ENCODE peak calls at places on chromosomes 13 and 19, in eight cellular contexts. One of them, this sample, is unnamed.

GRCh38 chr13:91722267-91722884 is 324.0 kb downstream of the GPC5 start:
- DNase-seq in H1: no peak
- DNase-seq in fibroblast of lung: peak; percentile 23
- DNase-seq in GM23338: peak; percentile 72
- DNase-seq in HCT116: no peak
- DNase-seq in neural progenitor cell: peak; percentile 36
- DNase-seq in hepatocyte: peak; percentile 52
- DNase-seq in PC-9: no peak
- DNase-seq in this sample: peak; percentile 41

GRCh38 chr13:50174630-50175029 is 159.4 kb downstream of the KCNRG start:
- DNase-seq in H1: no peak
- DNase-seq in fibroblast of lung: no peak
- DNase-seq in GM23338: no peak
- DNase-seq in HCT116: no peak
- DNase-seq in neural progenitor cell: no peak
- DNase-seq in hepatocyte: no peak
- DNase-seq in PC-9: no peak
- DNase-seq in this sample: no peak

GRCh38 chr13:78131811-78132210 is 213.2 kb upstream of the EDNRB start:
- DNase-seq in H1: no peak
- DNase-seq in fibroblast of lung: no peak
- DNase-seq in GM23338: no peak
- DNase-seq in HCT116: no peak
- DNase-seq in neural progenitor cell: no peak
- DNase-seq in hepatocyte: no peak
- DNase-seq in PC-9: no peak
- DNase-seq in this sample: peak; percentile 6

GRCh38 chr19:5801796-5802616 is 2.9 kb upstream of the NRTN start:
- DNase-seq in H1: peak; percentile 84
- DNase-seq in fibroblast of lung: peak; percentile 29
- DNase-seq in GM23338: peak; percentile 97
- DNase-seq in HCT116: no peak
- DNase-seq in neural progenitor cell: peak; percentile 91
- DNase-seq in hepatocyte: peak; percentile 80
- DNase-seq in PC-9: no peak
- DNase-seq in this sample: no peak

GRCh38 chr13:44620057-44620456 is 43.9 kb upstream of the TSC22D1 start:
- DNase-seq in H1: no peak
- DNase-seq in fibroblast of lung: peak; percentile 69
- DNase-seq in GM23338: no peak
- DNase-seq in HCT116: no peak
- DNase-seq in neural progenitor cell: peak; percentile 18
- DNase-seq in hepatocyte: peak; percentile 44
- DNase-seq in PC-9: no peak
- DNase-seq in this sample: peak; percentile 16

GRCh38 chr13:47904891-47905290 is 96.2 kb downstream of the SUCLA2 start:
- DNase-seq in H1: no peak
- DNase-seq in fibroblast of lung: no peak
- DNase-seq in GM23338: no peak
- DNase-seq in HCT116: no peak
- DNase-seq in neural progenitor cell: no peak
- DNase-seq in hepatocyte: no peak
- DNase-seq in PC-9: no peak
- DNase-seq in this sample: no peak

GRCh38 chr19:49091391-49092038 is 6.3 kb downstream of the SNRNP70 start:
- DNase-seq in H1: no peak
- DNase-seq in fibroblast of lung: no peak
- DNase-seq in GM23338: no peak
- DNase-seq in HCT116: no peak
- DNase-seq in neural progenitor cell: no peak
- DNase-seq in hepatocyte: no peak
- DNase-seq in PC-9: no peak
- DNase-seq in this sample: no peak

GRCh38 chr19:16368385-16369305 is 44.0 kb downstream of the KLF2 start:
- DNase-seq in H1: no peak
- DNase-seq in fibroblast of lung: no peak
- DNase-seq in GM23338: no peak
- DNase-seq in HCT116: no peak
- DNase-seq in neural progenitor cell: no peak
- DNase-seq in hepatocyte: peak; percentile 3
- DNase-seq in PC-9: no peak
- DNase-seq in this sample: no peak

GRCh38 chr13:82627183-82627582 is 1255.1 kb downstream of the SLITRK1 start:
- DNase-seq in H1: no peak
- DNase-seq in fibroblast of lung: peak; percentile 75
- DNase-seq in GM23338: no peak
- DNase-seq in HCT116: no peak
- DNase-seq in neural progenitor cell: no peak
- DNase-seq in hepatocyte: no peak
- DNase-seq in PC-9: no peak
- DNase-seq in this sample: peak; percentile 89

GRCh38 chr19:19587776-19588175 is 30.7 kb downstream of the PBX4 start:
- DNase-seq in H1: no peak
- DNase-seq in fibroblast of lung: no peak
- DNase-seq in GM23338: no peak
- DNase-seq in HCT116: no peak
- DNase-seq in neural progenitor cell: no peak
- DNase-seq in hepatocyte: no peak
- DNase-seq in PC-9: no peak
- DNase-seq in this sample: no peak

GRCh38 chr19:13025819-13026477 is 30.7 kb downstream of the NFIX start:
- DNase-seq in H1: no peak
- DNase-seq in fibroblast of lung: no peak
- DNase-seq in GM23338: no peak
- DNase-seq in HCT116: no peak
- DNase-seq in neural progenitor cell: no peak
- DNase-seq in hepatocyte: no peak
- DNase-seq in PC-9: no peak
- DNase-seq in this sample: no peak

GRCh38 chr19:13023666-13024065 is 28.4 kb downstream of the NFIX start:
- DNase-seq in H1: no peak
- DNase-seq in fibroblast of lung: peak; percentile 53
- DNase-seq in GM23338: no peak
- DNase-seq in HCT116: no peak
- DNase-seq in neural progenitor cell: no peak
- DNase-seq in hepatocyte: no peak
- DNase-seq in PC-9: no peak
- DNase-seq in this sample: peak; percentile 28

GRCh38 chr19:13026478-13026999 is 31.3 kb downstream of the NFIX start:
- DNase-seq in H1: no peak
- DNase-seq in fibroblast of lung: peak; percentile 74
- DNase-seq in GM23338: no peak
- DNase-seq in HCT116: no peak
- DNase-seq in neural progenitor cell: no peak
- DNase-seq in hepatocyte: peak; percentile 46
- DNase-seq in PC-9: no peak
- DNase-seq in this sample: peak; percentile 68

GRCh38 chr19:13024126-13024957 is 29.1 kb downstream of the NFIX start:
- DNase-seq in H1: no peak
- DNase-seq in fibroblast of lung: peak; percentile 67
- DNase-seq in GM23338: no peak
- DNase-seq in HCT116: no peak
- DNase-seq in neural progenitor cell: peak; percentile 50
- DNase-seq in hepatocyte: no peak
- DNase-seq in PC-9: no peak
- DNase-seq in this sample: peak; percentile 55

GRCh38 chr19:13024958-13025653 is 29.8 kb downstream of the NFIX start:
- DNase-seq in H1: peak; percentile 72
- DNase-seq in fibroblast of lung: peak; percentile 52
- DNase-seq in GM23338: peak; percentile 69
- DNase-seq in HCT116: no peak
- DNase-seq in neural progenitor cell: peak; percentile 51
- DNase-seq in hepatocyte: no peak
- DNase-seq in PC-9: no peak
- DNase-seq in this sample: peak; percentile 66
- TF ChIP-seq EZH2 in H1: peak; percentile 98
- TF ChIP-seq EZH2 in fibroblast of lung: no peak
- TF ChIP-seq EZH2 in GM23338: peak; percentile 86
- TF ChIP-seq EZH2 in HCT116: no peak
- TF ChIP-seq EZH2 in neural progenitor cell: peak; percentile 95
- TF ChIP-seq EZH2 in hepatocyte: peak; percentile 59
- TF ChIP-seq EZH2 in PC-9: no peak
- TF ChIP-seq EZH2 in this sample: no peak

DNA sequence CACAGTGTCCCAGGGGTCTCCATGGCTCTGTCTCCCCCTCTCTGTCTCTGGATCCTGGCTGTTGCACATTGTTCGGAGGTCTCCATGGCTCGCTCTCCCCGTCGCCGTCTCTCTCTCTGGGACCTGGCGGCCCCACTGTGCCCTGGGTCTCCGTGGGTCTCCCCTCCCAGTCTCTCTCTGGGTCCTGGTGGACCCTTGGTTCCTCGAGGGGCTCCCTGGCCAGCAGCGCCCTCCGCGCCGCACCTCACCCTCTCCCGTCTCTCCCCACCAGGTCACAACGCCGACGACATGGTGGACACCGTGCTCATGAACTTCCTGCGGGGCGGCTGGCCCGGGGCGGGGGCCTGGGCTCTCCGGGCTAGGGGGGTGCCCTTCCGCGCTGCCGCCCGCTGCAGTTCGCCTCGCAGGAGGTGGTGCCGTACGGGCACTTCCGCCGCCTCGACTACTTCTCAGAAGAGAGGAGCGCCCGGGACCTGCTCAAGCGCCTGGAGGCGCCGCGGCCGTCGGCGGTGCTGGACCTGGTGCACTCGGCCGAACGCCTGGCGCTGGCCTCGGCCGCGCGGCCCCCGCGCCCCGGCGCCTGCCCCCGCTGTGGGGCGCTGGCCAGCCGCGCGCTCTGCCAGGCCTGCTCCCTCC is 29.1 kb downstream of the SIGLEC5 start:
- DNase-seq in H1: no peak
- DNase-seq in fibroblast of lung: no peak
- DNase-seq in GM23338: peak; percentile 67
- DNase-seq in HCT116: no peak
- DNase-seq in neural progenitor cell: no peak
- DNase-seq in hepatocyte: no peak
- DNase-seq in PC-9: no peak
- DNase-seq in this sample: no peak
- TF ChIP-seq EZH2 in H1: no peak
- TF ChIP-seq EZH2 in fibroblast of lung: no peak
- TF ChIP-seq EZH2 in GM23338: no peak
- TF ChIP-seq EZH2 in HCT116: no peak
- TF ChIP-seq EZH2 in neural progenitor cell: no peak
- TF ChIP-seq EZH2 in hepatocyte: no peak
- TF ChIP-seq EZH2 in PC-9: no peak
- TF ChIP-seq EZH2 in this sample: no peak

GRCh38 chr13:94710081-94710809 is 2.1 kb downstream of the SOX21 start:
- DNase-seq in H1: no peak
- DNase-seq in fibroblast of lung: no peak
- DNase-seq in GM23338: peak; percentile 53
- DNase-seq in HCT116: no peak
- DNase-seq in neural progenitor cell: peak; percentile 84
- DNase-seq in hepatocyte: no peak
- DNase-seq in PC-9: no peak
- DNase-seq in this sample: peak; percentile 37

GRCh38 chr13:94710881-94711560 is 1.3 kb downstream of the SOX21 start:
- DNase-seq in H1: peak; percentile 78
- DNase-seq in fibroblast of lung: no peak
- DNase-seq in GM23338: peak; percentile 62
- DNase-seq in HCT116: no peak
- DNase-seq in neural progenitor cell: peak; percentile 77
- DNase-seq in hepatocyte: peak; percentile 43
- DNase-seq in PC-9: no peak
- DNase-seq in this sample: peak; percentile 59

GRCh38 chr13:94712812-94713555 is 639 bp upstream of the SOX21 start:
- DNase-seq in H1: peak; percentile 76
- DNase-seq in fibroblast of lung: peak; percentile 75
- DNase-seq in GM23338: peak; percentile 60
- DNase-seq in HCT116: no peak
- DNase-seq in neural progenitor cell: peak; percentile 92
- DNase-seq in hepatocyte: peak; percentile 73
- DNase-seq in PC-9: no peak
- DNase-seq in this sample: peak; percentile 74

GRCh38 chr13:94712287-94712811 is at the start of gene SOX21:
- DNase-seq in H1: peak; percentile 80
- DNase-seq in fibroblast of lung: no peak
- DNase-seq in GM23338: peak; percentile 68
- DNase-seq in HCT116: no peak
- DNase-seq in neural progenitor cell: peak; percentile 87
- DNase-seq in hepatocyte: no peak
- DNase-seq in PC-9: no peak
- DNase-seq in this sample: peak; percentile 71

GRCh38 chr13:94711561-94712286 is 621 bp downstream of the SOX21 start:
- DNase-seq in H1: no peak
- DNase-seq in fibroblast of lung: peak; percentile 42
- DNase-seq in GM23338: peak; percentile 56
- DNase-seq in HCT116: no peak
- DNase-seq in neural progenitor cell: peak; percentile 61
- DNase-seq in hepatocyte: peak; percentile 46
- DNase-seq in PC-9: no peak
- DNase-seq in this sample: peak; percentile 27
- TF ChIP-seq EZH2 in H1: peak; percentile 71
- TF ChIP-seq EZH2 in fibroblast of lung: peak; percentile 95
- TF ChIP-seq EZH2 in GM23338: peak; percentile 67
- TF ChIP-seq EZH2 in HCT116: no peak
- TF ChIP-seq EZH2 in neural progenitor cell: no peak
- TF ChIP-seq EZH2 in hepatocyte: peak; percentile 94
- TF ChIP-seq EZH2 in PC-9: no peak
- TF ChIP-seq EZH2 in this sample: no peak

GRCh38 chr19:33621065-33621785 is 528 bp upstream of the CHST8 start:
- DNase-seq in H1: peak; percentile 76
- DNase-seq in fibroblast of lung: no peak
- DNase-seq in GM23338: peak; percentile 61
- DNase-seq in HCT116: no peak
- DNase-seq in neural progenitor cell: no peak
- DNase-seq in hepatocyte: no peak
- DNase-seq in PC-9: no peak
- DNase-seq in this sample: no peak

GRCh38 chr19:33620611-33621010 is 1.1 kb upstream of the CHST8 start:
- DNase-seq in H1: no peak
- DNase-seq in fibroblast of lung: no peak
- DNase-seq in GM23338: no peak
- DNase-seq in HCT116: no peak
- DNase-seq in neural progenitor cell: no peak
- DNase-seq in hepatocyte: no peak
- DNase-seq in PC-9: no peak
- DNase-seq in this sample: no peak

GRCh38 chr19:33622809-33623511 is 1.2 kb downstream of the CHST8 start:
- DNase-seq in H1: no peak
- DNase-seq in fibroblast of lung: no peak
- DNase-seq in GM23338: peak; percentile 62
- DNase-seq in HCT116: no peak
- DNase-seq in neural progenitor cell: peak; percentile 57
- DNase-seq in hepatocyte: no peak
- DNase-seq in PC-9: no peak
- DNase-seq in this sample: no peak

GRCh38 chr19:33621811-33622504 is at the start of gene CHST8:
- DNase-seq in H1: peak; percentile 86
- DNase-seq in fibroblast of lung: peak; percentile 44
- DNase-seq in GM23338: peak; percentile 82
- DNase-seq in HCT116: no peak
- DNase-seq in neural progenitor cell: peak; percentile 92
- DNase-seq in hepatocyte: peak; percentile 61
- DNase-seq in PC-9: no peak
- DNase-seq in this sample: no peak

DNA sequence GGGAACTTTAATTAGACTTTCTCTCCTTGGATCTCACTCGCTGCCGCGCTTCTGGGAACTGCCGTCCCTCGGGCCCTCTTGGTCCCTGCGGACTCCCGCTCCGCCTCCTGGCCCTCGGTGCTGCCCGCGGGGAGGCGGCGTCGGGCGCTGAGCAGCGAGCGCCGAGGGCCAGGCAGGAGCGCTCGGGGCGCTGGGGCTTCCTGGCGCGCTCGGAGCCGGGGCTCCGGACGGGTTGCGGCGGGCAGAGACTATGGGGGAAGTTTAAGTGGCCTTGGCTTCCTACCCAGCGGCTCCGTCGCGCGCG is 704 bp downstream of the CHST8 start:
- DNase-seq in H1: no peak
- DNase-seq in fibroblast of lung: peak; percentile 8
- DNase-seq in GM23338: peak; percentile 60
- DNase-seq in HCT116: no peak
- DNase-seq in neural progenitor cell: peak; percentile 67
- DNase-seq in hepatocyte: no peak
- DNase-seq in PC-9: no peak
- DNase-seq in this sample: no peak
- TF ChIP-seq EZH2 in H1: no peak
- TF ChIP-seq EZH2 in fibroblast of lung: no peak
- TF ChIP-seq EZH2 in GM23338: peak; percentile 24
- TF ChIP-seq EZH2 in HCT116: no peak
- TF ChIP-seq EZH2 in neural progenitor cell: no peak
- TF ChIP-seq EZH2 in hepatocyte: peak; percentile 94
- TF ChIP-seq EZH2 in PC-9: no peak
- TF ChIP-seq EZH2 in this sample: peak; percentile 40

This sample was measured in PC-3.